ENCODE peak calls at places on chromosomes 1 and 21, in nine cellular contexts. Y is stomach, E is H1, K is upper lobe of left lung, M is endothelial cell of umbilical vein, B is sigmoid colon, Q is transverse colon, N is GM12878, X is HepG2. A is an unnamed sample.

GRCh38 chr1:23589506-23589872 is 30.2 kb upstream of the ID3 start:
- DNase-seq in E (no peak), B (no peak), Q (no peak), X (no peak), M (no peak), N (no peak), Y (no peak), K (no peak), A (no peak)

GRCh38 chr1:200351826-200352549 is 57.8 kb downstream of the ZNF281 start:
- DNase-seq in Q (no peak), N (no peak), K (no peak), M (peak), X (no peak), B (no peak), E (no peak), Y (no peak), A (no peak)

GRCh38 chr1:57848406-57848805 is 424.5 kb upstream of the DAB1 start:
- DNase-seq in B (no peak), M (no peak), E (no peak), N (no peak), K (no peak), Q (no peak), Y (no peak), X (no peak), A (no peak)

GRCh38 chr1:198234511-198235251 is 77.9 kb downstream of the NEK7 start:
- DNase-seq in M (peak), E (no peak), Y (no peak), Q (no peak), N (no peak), B (no peak), K (no peak), X (no peak), A (no peak)

GRCh38 chr1:229205854-229206253 is 65.1 kb upstream of the RAB4A start:
- DNase-seq in X (no peak), M (no peak), N (no peak), E (peak), Y (no peak), Q (no peak), B (no peak), K (no peak), A (no peak)

GRCh38 chr21:46322351-46323226 is 1.1 kb downstream of the C21orf58 start:
- DNase-seq in B (no peak), N (no peak), Q (no peak), E (peak), Y (no peak), X (no peak), K (peak), M (peak), A (no peak)

GRCh38 chr1:12436817-12437599 is 181.0 kb downstream of the DHRS3 start:
- DNase-seq in M (peak), N (no peak), X (peak), K (no peak), Y (no peak), B (no peak), E (no peak), Q (no peak), A (no peak)

GRCh38 chr1:41661428-41662060 is 177.1 kb upstream of the EDN2 start:
- DNase-seq in M (peak), B (no peak), K (no peak), Y (no peak), Q (no peak), N (no peak), X (no peak), E (peak), A (peak)

GRCh38 chr1:226185153-226186036 is 1.1 kb downstream of the ACBD3 start:
- DNase-seq in E (no peak), Q (no peak), X (no peak), K (no peak), Y (no peak), B (no peak), M (peak), N (no peak), A (no peak)

GRCh38 chr1:55817027-55817426 is 601.9 kb upstream of the USP24 start:
- DNase-seq in Y (no peak), K (no peak), Q (no peak), M (no peak), E (no peak), B (no peak), X (no peak), N (no peak), A (no peak)

GRCh38 chr1:63169057-63169456 is 153.3 kb upstream of the FOXD3 start:
- DNase-seq in Y (no peak), Q (no peak), N (no peak), X (no peak), B (no peak), M (no peak), E (no peak), K (no peak), A (no peak)
- TF ChIP-seq POLR2AphosphoS5 in Y (no peak), Q (no peak), N (no peak), X (no peak), B (no peak), M (no peak), E (no peak), K (no peak), A (no peak)

GRCh38 chr1:9680091-9680490 is 28.6 kb downstream of the PIK3CD start:
- DNase-seq in E (no peak), Y (no peak), N (no peak), B (no peak), K (no peak), X (no peak), Q (no peak), M (no peak), A (no peak)

GRCh38 chr1:9684806-9685205 is 33.3 kb downstream of the PIK3CD start:
- DNase-seq in E (no peak), B (no peak), K (no peak), X (no peak), M (no peak), Y (no peak), N (no peak), Q (no peak), A (no peak)

GRCh38 chr1:9685833-9686232 is 34.3 kb downstream of the PIK3CD start:
- DNase-seq in N (no peak), M (no peak), E (no peak), K (no peak), X (no peak), Y (no peak), Q (no peak), B (no peak), A (no peak)

GRCh38 chr1:9676815-9677393 is 25.4 kb downstream of the PIK3CD start:
- DNase-seq in X (no peak), E (no peak), M (no peak), K (no peak), N (no peak), B (no peak), Y (no peak), Q (no peak), A (no peak)

GRCh38 chr1:9680828-9681227 is 29.3 kb downstream of the PIK3CD start:
- DNase-seq in Y (no peak), M (no peak), K (no peak), Q (no peak), N (no peak), B (no peak), X (no peak), E (no peak), A (no peak)
- TF ChIP-seq POLR2A in Y (no peak), M (no peak), K (no peak), Q (no peak), N (no peak), B (no peak), X (no peak), E (no peak), A (no peak)

GRCh38 chr1:219317762-219318353 is 144.2 kb downstream of the LYPLAL1 start:
- DNase-seq in Y (no peak), N (no peak), Q (no peak), M (peak), X (peak), K (peak), E (no peak), B (no peak), A (no peak)
- TF ChIP-seq CTCF in Y (no peak), N (peak), Q (no peak), M (no peak), X (peak), K (no peak), E (peak), B (no peak), A (no peak)

DNA sequence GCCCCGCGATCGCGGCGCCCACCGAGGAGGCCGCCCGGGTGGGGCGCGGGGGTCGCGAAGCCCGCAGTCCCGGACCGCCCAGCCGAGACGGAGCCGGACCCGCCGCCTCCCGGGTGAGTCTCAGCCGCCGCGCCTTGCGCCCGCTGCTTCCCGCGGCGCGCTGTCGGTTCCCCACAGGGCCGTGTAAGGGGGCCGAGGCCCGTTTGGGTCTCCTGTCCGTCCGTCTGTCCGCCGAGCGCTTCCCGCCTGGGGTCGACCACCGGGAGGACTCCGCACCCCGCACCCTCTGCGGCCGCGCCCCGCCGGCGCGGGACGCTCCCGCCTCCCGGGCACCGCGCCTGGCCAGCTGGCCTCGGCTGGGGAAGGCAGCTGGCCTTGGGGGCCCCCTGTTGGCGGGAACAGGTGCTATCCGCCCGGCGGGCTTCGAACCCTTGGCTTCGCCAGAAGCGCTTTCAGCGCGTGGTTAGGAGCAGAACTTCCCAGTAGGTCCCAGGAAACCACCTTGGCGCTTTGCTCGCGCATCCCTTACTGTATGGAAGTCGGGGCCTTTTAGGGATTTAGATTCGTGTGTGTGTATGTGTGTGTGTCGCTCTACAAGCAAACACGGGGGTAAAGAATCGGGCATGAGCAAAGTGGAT is 414 bp downstream of the TMEM51 start:
- DNase-seq in E (peak), X (no peak), M (peak), B (peak), N (no peak), K (peak), Y (peak), Q (peak), A (peak)
- TF ChIP-seq POLR2AphosphoS5 in E (no peak), X (no peak), M (no peak), B (peak), N (no peak), K (no peak), Y (no peak), Q (no peak), A (no peak)

GRCh38 chr21:29181799-29182470 is 51.5 kb downstream of the MAP3K7CL start:
- DNase-seq in Y (no peak), X (peak), E (no peak), K (no peak), M (peak), N (no peak), Q (peak), B (no peak), A (peak)
- TF ChIP-seq POLR2A in Y (no peak), X (no peak), E (no peak), K (no peak), M (peak), N (no peak), Q (no peak), B (no peak), A (peak)

DNA sequence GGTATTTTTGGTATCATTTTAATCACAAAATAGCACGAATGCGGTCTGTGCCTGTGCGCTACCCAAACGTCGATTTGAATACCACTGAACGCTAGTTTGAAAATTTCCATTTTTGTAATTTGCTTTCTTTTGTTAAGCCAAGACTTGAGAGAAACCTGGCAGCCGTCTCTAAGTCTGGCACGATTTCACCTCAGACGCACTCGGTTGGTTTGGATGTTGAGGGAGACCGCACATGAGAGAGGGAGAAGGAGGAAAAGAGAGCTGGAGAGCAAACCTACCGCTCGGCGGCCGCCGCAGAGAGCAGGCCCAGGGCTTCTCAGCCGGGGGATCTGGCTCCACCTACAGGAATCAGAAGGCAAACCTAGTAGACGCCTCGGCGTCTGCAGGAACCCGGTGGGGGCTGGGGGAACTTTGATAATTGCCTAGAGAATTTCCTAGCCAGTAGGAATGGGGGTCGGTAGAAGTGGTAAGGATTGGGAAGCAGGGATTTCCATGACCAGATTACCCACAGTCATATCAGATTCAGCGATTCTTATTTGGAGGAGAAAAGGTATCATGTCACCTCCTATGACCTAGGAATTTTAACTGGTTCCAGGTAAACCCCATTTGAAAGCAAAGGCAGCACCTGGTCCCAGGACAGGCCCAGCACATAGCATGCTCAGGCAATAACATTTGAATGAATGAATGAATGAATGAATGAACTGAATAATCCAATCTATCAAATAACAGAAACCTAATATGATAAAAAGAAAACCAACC is 83.2 kb downstream of the TM2D1 start:
- DNase-seq in K (peak), X (peak), Y (peak), M (peak), B (peak), Q (peak), E (peak), N (no peak), A (peak)
- TF ChIP-seq CTCF in K (no peak), X (peak), Y (no peak), M (peak), B (peak), Q (peak), E (peak), N (peak), A (peak)

DNA sequence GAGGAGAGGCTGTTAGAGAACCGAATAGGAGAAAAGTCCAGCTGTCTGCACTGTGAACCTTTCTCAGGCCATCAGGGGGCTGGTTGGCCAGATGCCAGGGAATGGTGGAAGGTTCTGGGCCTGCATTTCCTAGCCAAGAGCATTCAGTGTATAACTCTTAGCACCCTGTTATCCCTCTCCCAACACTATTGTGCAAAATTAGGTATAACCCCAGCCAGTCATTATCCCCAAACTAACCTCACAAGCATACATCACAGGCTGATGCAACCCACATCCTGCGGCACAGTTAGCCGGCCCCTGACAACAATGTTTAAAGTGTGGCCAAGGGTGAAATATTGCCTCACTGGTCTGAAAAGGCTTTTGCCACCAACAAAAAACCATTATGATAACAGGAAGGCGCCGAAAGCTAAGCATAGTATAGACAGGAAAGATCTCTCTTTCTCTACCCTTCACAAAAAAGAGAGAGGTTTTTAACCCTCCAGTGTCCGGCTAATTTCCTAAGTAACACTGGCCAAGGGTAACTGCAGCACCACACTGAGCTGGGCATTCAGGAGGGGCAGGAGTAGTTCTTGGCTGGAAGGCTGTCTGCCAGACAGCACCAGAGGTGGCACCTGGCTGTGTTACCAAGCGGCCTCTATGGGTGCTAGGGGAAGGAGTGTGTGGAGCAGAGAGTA is 77.3 kb upstream of the BCAR3 start:
- DNase-seq in N (no peak), Q (no peak), E (no peak), B (no peak), K (peak), Y (no peak), X (peak), M (peak), A (no peak)
- TF ChIP-seq POLR2AphosphoS5 in N (no peak), Q (no peak), E (no peak), B (no peak), K (peak), Y (no peak), X (no peak), M (no peak), A (no peak)

GRCh38 chr1:153655333-153655732 is 3.2 kb upstream of the SNAPIN start:
- DNase-seq in Y (no peak), M (no peak), K (peak), B (peak), Q (no peak), N (no peak), E (no peak), X (peak), A (no peak)

GRCh38 chr1:153661111-153661708 is 2.7 kb downstream of the SNAPIN start:
- DNase-seq in Q (no peak), M (no peak), X (no peak), E (no peak), Y (no peak), B (no peak), K (no peak), N (no peak), A (no peak)

GRCh38 chr1:153659175-153659534 is 652 bp downstream of the SNAPIN start:
- DNase-seq in M (no peak), E (no peak), X (no peak), K (no peak), Y (no peak), B (no peak), Q (no peak), N (no peak), A (no peak)

GRCh38 chr1:153659656-153660055 is 1.2 kb downstream of the SNAPIN start:
- DNase-seq in B (peak), N (no peak), Q (no peak), X (no peak), Y (no peak), E (no peak), K (no peak), M (no peak), A (no peak)

DNA sequence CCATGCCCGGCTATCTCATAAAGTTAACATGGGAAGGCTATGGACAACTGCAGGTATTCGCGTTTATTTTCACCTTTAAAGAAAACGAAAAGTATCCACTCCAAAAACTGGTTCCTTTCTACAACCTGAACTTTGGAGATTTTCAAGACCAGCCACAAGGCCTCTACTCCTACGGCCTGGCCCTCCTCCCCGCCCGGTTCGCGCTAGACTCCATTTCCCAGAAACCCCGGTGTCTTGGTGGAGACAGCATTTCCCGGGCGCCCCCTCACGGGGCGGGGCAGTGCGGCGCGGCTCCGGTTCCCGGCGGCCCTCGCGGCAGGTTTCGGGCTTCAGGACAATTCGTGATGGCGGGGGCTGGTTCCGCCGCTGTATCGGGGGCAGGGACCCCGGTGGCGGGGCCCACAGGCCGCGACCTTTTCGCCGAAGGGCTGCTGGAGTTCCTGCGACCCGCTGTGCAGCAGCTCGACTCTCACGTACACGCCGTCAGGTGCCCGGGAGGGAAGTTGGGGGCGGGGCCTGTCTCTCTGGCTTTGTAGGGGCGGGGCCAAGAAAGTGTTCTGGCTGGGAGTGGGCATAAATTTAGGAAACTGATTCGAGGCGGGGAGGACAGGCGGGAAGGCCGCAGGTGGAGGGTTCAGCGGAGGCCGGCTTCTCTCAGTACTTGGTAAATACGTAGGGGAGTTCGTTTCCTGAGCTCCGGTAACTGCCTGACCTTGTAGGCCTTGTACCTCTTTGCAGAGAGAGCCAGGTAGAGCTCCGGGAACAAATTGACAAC is at the start of gene SNAPIN:
- DNase-seq in Q (peak), E (peak), B (peak), K (peak), X (peak), Y (peak), N (peak), M (peak), A (peak)
- TF ChIP-seq POLR2A in Q (peak), E (peak), B (peak), K (peak), X (peak), Y (no peak), N (peak), M (peak), A (peak)

GRCh38 chr1:73674945-73675561 is 522.9 kb downstream of the LRRIQ3 start:
- DNase-seq in X (no peak), E (no peak), B (no peak), M (peak), K (no peak), Q (no peak), N (no peak), Y (no peak), A (no peak)
- TF ChIP-seq CTCF in X (peak), E (no peak), B (peak), M (peak), K (peak), Q (peak), N (peak), Y (no peak), A (peak)

GRCh38 chr1:1254667-1254998 is 8.1 kb upstream of the C1QTNF12 start:
- DNase-seq in M (no peak), E (no peak), B (no peak), Q (no peak), Y (no peak), K (no peak), N (no peak), X (no peak), A (no peak)

GRCh38 chr1:1255627-1256026 is 9.1 kb upstream of the C1QTNF12 start:
- DNase-seq in N (no peak), B (no peak), Y (no peak), Q (no peak), X (no peak), E (no peak), M (no peak), K (no peak), A (no peak)

GRCh38 chr1:1253972-1254666 is 7.6 kb upstream of the C1QTNF12 start:
- DNase-seq in N (no peak), K (no peak), Q (no peak), M (no peak), Y (no peak), E (no peak), B (no peak), X (no peak), A (no peak)

GRCh38 chr1:1255078-1255477 is 8.6 kb upstream of the C1QTNF12 start:
- DNase-seq in N (no peak), X (no peak), Y (no peak), M (no peak), K (no peak), Q (no peak), E (no peak), B (no peak), A (no peak)

DNA sequence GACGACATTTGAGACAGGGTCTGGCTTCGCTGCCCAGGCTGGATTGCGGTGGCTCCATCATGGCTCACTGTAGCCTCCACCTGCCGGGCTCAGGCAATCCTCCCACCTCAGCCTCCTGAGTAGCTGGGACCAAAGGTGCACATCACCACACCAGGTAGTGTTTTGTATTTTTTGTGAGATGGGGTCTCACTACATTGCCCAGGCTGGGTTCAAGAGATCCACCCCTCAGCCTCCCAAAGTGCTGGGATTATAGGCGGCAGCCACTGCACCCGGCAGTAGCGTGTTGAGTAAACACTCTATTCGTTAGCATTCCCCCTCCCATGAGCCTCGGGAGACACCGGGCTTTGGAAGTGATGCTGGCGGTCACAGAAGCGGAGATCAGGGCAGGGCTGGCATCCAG is 6.8 kb upstream of the C1QTNF12 start:
- DNase-seq in K (no peak), Y (no peak), X (no peak), E (no peak), N (no peak), M (no peak), B (no peak), Q (no peak), A (no peak)
- TF ChIP-seq POLR2AphosphoS5 in K (no peak), Y (no peak), X (no peak), E (no peak), N (no peak), M (no peak), B (no peak), Q (no peak), A (no peak)

A was measured in prostate gland.